ENCODE peak calls at places on chromosome 15, in four cellular contexts. P is keratinocyte, K is A549, X is mammary epithelial cell. D is an unnamed sample.
A peak's percentile ranks its signal among the peaks of the same experiment; 100 is the strongest.

GRCh38 chr15:62306851-62307504 is 141.9 kb upstream of the C2CD4B start:
- DNase-seq in P (no peak), K (peak; percentile 88), X (peak; percentile 55), D (peak; percentile 87)

GRCh38 chr15:95987299-95987698 is 343.2 kb upstream of the NR2F2 start:
- DNase-seq in P (no peak), K (no peak), X (no peak), D (no peak)

GRCh38 chr15:57376695-57377477 is 581 bp downstream of the CGNL1 start:
- DNase-seq in P (no peak), K (peak; percentile 22), X (peak; percentile 26), D (peak; percentile 53)

GRCh38 chr15:51917493-51917892 is 54.1 kb downstream of the LEO1 start:
- DNase-seq in P (no peak), K (peak; percentile 89), X (peak; percentile 62), D (peak; percentile 26)

GRCh38 chr15:100729461-100729860 is 127.1 kb downstream of the ASB7 start:
- DNase-seq in P (no peak), K (no peak), X (no peak), D (no peak)

GRCh38 chr15:28051920-28052633 is 47.0 kb downstream of the OCA2 start:
- DNase-seq in P (no peak), K (no peak), X (no peak), D (no peak)

GRCh38 chr15:49918106-49918505 is 200.9 kb downstream of the ATP8B4 start:
- DNase-seq in P (no peak), K (no peak), X (peak; percentile 28), D (no peak)

GRCh38 chr15:88131937-88132336 is 124.6 kb downstream of the NTRK3 start:
- DNase-seq in P (no peak), K (no peak), X (peak; percentile 40), D (no peak)

GRCh38 chr15:24878153-24878552 is 76.6 kb upstream of the SNRPN start:
- DNase-seq in P (no peak), K (no peak), X (peak; percentile 1), D (no peak)

GRCh38 chr15:101028772-101029438 is 109.7 kb downstream of the LRRK1 start:
- DNase-seq in P (no peak), K (no peak), X (no peak), D (no peak)

GRCh38 chr15:56812255-56812654 is 78.9 kb upstream of the ZNF280D start:
- DNase-seq in P (no peak), K (no peak), X (no peak), D (no peak)

DNA sequence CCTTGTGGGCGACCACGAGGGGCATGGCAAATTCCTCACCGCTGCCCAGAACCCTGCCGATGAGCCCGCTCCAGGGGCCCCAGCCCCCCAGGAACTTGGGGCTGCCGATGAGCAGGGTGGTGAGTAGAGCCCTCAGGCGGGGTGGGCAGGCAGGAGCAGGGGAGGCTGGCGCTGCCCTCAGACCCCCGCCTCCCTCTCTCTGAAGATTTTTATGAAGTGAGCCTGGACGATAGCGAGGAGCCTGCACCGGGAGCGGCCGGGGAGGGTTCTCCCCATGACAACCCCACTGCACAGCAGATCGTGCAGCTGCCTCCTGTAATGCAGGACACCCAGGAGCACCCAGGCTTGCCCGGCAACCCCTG is 56.7 kb upstream of the UBE2Q2 start:
- DNase-seq in P (no peak), K (no peak), X (no peak), D (no peak)
- H3K4me2 ChIP-seq in P (no peak overlapping the region), K (no peak overlapping the region), X (no peak overlapping the region), D (peak overlapping the region; percentile 48)

DNA sequence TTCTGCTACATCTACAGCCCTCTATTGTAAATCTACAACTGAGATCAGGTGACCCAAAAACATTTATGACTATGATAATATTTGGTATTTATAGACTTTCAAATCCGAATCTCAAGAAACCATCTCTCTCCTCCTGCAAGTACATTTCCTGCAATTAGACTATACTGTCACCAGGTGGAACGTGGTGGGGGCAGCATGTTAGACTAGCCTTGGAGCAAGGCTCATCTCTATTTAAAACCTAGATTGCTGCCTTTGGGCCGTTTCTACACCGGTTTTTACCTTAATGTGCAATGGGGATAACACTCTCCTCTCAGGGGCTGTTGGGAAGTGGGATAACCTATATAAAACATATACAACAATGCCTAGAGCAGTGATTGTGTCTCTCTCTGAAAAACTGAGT is 3.8 kb upstream of the KATNBL1 start:
- DNase-seq in P (no peak), K (no peak), X (no peak), D (no peak)
- TF ChIP-seq CTCF in P (no peak), K (no peak), X (no peak), D (no peak)

DNA sequence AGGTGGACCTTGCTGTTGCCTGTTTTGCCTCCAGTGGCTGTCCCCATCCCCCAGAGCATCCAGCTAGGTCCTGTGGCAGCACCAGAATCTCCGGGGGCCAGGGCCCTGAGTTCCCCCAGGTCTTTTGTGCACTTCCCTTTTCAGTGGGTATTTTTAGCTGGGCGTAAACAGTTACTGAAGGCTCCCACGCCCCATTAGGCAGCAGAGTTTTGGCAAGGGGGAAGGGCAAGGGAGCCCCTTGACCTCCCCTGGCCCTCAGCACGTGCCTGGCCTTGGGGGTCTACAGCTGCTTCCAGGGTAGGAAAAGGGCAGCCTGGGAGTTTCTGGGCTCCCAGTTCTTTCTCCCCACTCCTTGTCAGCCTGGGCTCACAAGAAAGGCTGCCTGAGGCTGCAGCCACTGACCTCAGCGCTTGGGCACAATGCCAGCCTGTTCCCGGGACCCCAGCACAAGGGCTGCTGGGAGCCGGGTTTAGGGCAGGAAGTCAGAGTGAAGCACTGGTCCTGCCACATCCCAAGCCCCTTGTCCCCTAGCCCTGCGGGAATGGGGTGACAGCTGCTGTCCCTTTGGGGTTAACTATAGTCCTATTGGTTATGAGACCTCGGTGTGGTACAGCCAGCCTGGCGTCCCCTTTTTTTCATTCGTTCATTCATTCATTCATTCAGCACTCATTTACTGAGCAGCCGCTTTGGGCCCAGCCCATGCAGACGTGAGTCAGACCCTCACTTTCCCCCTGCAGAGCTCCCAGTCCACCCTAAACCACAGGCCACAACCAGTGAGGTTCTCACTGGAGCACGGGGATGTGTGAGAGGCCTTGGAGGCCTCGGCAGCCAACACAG is 8.4 kb downstream of the CSK start:
- DNase-seq in P (no peak), K (no peak), X (no peak), D (peak; percentile 49)
- H3K4me3 ChIP-seq in P (no peak overlapping the region), K (no peak overlapping the region), X (no peak overlapping the region), D (no peak overlapping the region)

GRCh38 chr15:37032091-37032775 is 68.1 kb downstream of the MEIS2 start:
- DNase-seq in P (no peak), K (no peak), X (no peak), D (no peak)

GRCh38 chr15:37028609-37029287 is 71.6 kb downstream of the MEIS2 start:
- DNase-seq in P (no peak), K (no peak), X (no peak), D (no peak)

GRCh38 chr15:37034835-37035234 is 65.5 kb downstream of the MEIS2 start:
- DNase-seq in P (no peak), K (no peak), X (no peak), D (no peak)

GRCh38 chr15:37034392-37034791 is 66.0 kb downstream of the MEIS2 start:
- DNase-seq in P (no peak), K (no peak), X (no peak), D (no peak)

GRCh38 chr15:37031198-37031597 is 69.2 kb downstream of the MEIS2 start:
- DNase-seq in P (no peak), K (no peak), X (peak; percentile 65), D (no peak)
- H3K4me2 ChIP-seq in P (no peak overlapping the region), K (no peak overlapping the region), X (no peak overlapping the region), D (no peak overlapping the region)

D was measured in hepatocyte.